ENCODE peak calls at places on chromosomes 12 and 14, in four cellular contexts. X is H1, U is GM12878, B is K562. A is an unnamed sample.
A peak's percentile ranks its signal among the peaks of the same experiment; 100 is the strongest.

GRCh38 chr12:23555808-23556207 is 393.7 kb downstream of the SOX5 start:
- DNase-seq in B (peak; percentile 39), U (no peak), X (no peak), A (no peak)

GRCh38 chr12:81021834-81022233 is 56.0 kb upstream of the ACSS3 start:
- DNase-seq in U (no peak), X (no peak), B (no peak), A (no peak)

GRCh38 chr12:123748661-123749060 is 13.4 kb upstream of the DNAH10 start:
- DNase-seq in B (no peak), X (no peak), U (no peak), A (no peak)

GRCh38 chr12:75606146-75606545 is 94.7 kb upstream of the KRR1 start:
- DNase-seq in B (no peak), U (no peak), X (no peak), A (no peak)

GRCh38 chr12:2804390-2805145 is 7.9 kb upstream of the ITFG2 start:
- DNase-seq in B (no peak), U (no peak), X (no peak), A (no peak)

GRCh38 chr12:123479442-123480180 is 21.7 kb downstream of the SNRNP35 start:
- DNase-seq in X (no peak), B (no peak), U (no peak), A (no peak)

GRCh38 chr12:3257411-3257810 is 180.2 kb downstream of the TSPAN9 start:
- DNase-seq in B (no peak), U (no peak), X (no peak), A (no peak)

GRCh38 chr12:121405211-121405610 is 5.3 kb downstream of the RNF34 start:
- DNase-seq in U (no peak), X (no peak), B (no peak), A (no peak)

GRCh38 chr12:107805488-107806180 is 31.1 kb downstream of the ASCL4 start:
- DNase-seq in X (no peak), B (no peak), U (no peak), A (no peak)

GRCh38 chr14:57389646-57390036 is 745 bp upstream of the NAA30 start:
- DNase-seq in X (no peak), U (peak; percentile 13), B (peak; percentile 6), A (no peak)

DNA sequence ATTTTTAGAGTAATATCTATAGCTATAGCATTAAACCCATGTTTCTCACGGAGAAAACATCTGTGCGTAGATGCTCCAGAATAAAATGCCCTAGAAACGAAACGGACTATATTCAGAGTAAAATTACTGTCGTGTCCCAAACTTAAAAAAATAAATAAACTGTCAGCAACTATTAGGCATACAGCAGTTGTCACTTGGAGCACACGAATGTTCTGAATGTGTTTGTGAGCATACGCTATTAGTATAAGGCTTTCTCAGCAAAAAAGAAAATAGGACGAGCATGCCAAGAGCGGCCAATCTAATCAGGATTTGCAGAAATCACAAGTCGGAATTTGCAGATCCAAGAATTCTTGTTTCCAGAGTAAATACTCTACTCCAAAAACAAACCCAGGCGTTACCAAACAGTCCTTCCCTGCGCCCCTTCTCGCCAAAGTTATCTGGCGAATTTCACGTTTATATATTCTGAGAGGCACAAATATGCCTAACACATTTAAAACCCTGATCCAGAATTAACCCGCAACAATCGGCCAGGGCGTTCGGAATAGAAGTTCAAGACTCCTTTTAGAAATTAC is 835 bp downstream of the PTPN21 start:
- DNase-seq in B (no peak), U (no peak), X (no peak), A (no peak)
- H3K4me3 ChIP-seq in B (peak overlapping the region; percentile 59), U (peak overlapping the region; percentile 67), X (peak overlapping the region; percentile 93), A (peak overlapping the region; percentile 80)

GRCh38 chr12:49264466-49264872 is 413 bp upstream of the TUBA1C start:
- DNase-seq in B (peak; percentile 76), X (no peak), U (no peak), A (no peak)
- TF ChIP-seq EGR1 in B (peak; percentile 97), X (peak; percentile 76), U (no peak), A (peak; percentile 93)

GRCh38 chr12:53232641-53233538 is 881 bp upstream of the RARG start:
- DNase-seq in U (no peak), X (no peak), B (peak; percentile 56), A (no peak)
- TF ChIP-seq EZH2 in U (no peak), X (no peak), B (no peak), A (no peak)

DNA sequence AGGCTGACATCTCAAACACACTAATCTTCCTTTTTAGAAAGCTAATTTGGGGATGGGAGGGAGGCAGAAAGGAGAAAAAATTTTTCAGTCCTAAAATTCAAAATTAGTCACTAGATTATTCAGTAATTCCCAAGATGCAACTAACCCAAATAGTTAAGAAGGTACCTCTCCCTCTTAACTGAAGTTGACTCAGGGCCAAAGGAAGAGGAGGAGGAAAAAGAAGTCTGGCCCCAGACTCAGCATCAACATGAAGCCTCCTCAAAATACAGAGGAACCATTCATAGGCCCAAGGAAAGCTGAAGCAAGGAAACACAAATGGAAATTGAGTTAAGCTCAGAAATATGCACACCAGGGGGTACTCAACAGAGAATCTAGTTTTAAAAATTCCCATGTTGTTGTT is 21.6 kb downstream of the CBX5 start:
- DNase-seq in B (peak; percentile 10), U (no peak), X (no peak), A (no peak)
- H3K4me3 ChIP-seq in B (peak overlapping the region; percentile 38), U (no peak overlapping the region), X (no peak overlapping the region), A (peak overlapping the region; percentile 62)

DNA sequence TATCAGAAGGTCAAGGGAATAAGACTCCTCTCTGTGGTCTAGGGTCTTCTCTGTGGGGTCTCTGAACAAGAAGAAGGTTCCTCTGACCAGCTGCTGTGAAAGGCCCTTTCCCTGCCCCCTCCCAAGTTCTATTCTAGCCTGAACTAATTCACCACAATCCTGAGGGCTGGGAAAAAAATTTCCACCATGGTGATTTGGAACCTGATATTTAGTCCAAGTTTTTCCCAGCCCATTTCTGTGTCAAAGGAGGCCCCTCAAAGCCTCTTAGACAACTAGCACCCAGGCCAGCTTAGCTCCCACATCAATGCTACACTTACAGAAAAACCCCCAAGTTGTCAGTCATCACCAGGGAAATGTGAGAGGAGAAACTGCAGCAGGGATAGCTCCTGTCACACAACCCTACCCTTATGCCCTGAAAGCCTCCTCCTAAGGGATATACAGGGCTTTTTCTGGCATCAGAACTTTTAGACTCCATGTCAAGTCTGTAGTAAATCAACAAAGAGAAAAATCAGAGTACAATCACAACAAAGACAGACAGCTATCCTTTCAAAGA is 4.5 kb downstream of the FMNL3 start:
- DNase-seq in B (no peak), U (no peak), X (no peak), A (no peak)
- TF ChIP-seq EGR1 in B (no peak), U (no peak), X (no peak), A (no peak)

GRCh38 chr14:36647827-36648753 is 13.6 kb upstream of the PAX9 start:
- DNase-seq in B (peak; percentile 12), U (no peak), X (peak; percentile 80), A (no peak)
- TF ChIP-seq EZH2 in B (no peak), U (no peak), X (peak; percentile 45), A (no peak)

DNA sequence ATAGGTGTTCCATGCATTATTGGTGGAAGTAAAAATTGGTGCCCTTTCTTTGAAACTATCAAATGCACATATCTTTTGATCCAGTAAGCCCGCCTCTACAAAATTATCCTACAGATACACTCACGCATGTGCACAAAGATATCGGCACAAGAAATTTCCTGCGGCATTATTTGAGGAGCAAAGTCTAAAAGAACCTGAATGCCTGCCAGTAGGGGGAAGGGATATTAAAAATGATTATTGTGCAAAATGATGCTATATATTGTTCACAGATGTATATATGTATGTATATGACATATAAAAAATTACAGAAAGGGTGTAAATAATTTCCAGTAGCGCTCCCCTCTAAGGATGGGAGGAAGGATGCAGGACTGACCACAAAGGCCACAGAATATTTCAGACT is 24.7 kb upstream of the ADIPOR2 start:
- DNase-seq in U (no peak), X (no peak), B (no peak), A (no peak)
- H3K4me3 ChIP-seq in U (no peak overlapping the region), X (no peak overlapping the region), B (no peak overlapping the region), A (no peak overlapping the region)

DNA sequence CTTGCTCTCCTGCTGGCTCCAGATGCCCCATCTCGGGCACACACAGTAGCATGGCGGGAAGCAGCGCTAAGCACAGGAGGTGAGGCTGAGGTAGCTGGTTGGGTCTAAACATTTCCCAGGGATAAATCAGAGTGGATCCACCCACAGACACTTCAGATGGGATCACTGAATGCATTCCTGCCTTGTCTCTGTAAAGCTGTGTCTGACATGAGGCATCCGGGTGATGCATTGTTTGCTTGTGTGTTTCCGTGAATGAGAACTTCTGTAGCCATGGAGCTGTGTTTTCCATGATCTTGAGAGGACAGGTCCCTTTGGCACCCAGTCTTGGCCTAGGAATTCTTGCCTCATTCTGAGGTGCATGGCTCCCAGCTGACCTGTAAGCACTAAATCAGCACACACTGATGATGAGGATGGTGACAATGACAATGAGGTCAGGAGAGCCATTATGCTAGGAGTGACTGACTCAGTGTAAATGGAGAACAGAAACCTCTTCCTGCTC is 6.7 kb upstream of the KRT75 start:
- DNase-seq in B (no peak), U (no peak), X (no peak), A (peak; percentile 73)
- TF ChIP-seq EGR1 in B (no peak), U (no peak), X (no peak), A (no peak)